ENCODE peak calls at places on chromosomes 12 and 14, in four cellular contexts. C is PC-3, G is PC-9, B is fibroblast of lung. V is an unnamed sample.

GRCh38 chr14:103296007-103296406 is 38.0 kb upstream of the EIF5 start:
- DNase-seq in C (peak), G (peak), B (peak), V (no peak)

GRCh38 chr12:45989277-45989856 is 1.0 kb downstream of the SCAF11 start:
- DNase-seq in G (no peak), C (peak), B (peak), V (no peak)

GRCh38 chr12:75977952-75978671 is 53.5 kb downstream of the PHLDA1 start:
- DNase-seq in C (peak), G (peak), B (peak), V (peak)

GRCh38 chr12:52767427-52767826 is 9.7 kb downstream of the KRT76 start:
- DNase-seq in C (no peak), B (no peak), G (no peak), V (no peak)

GRCh38 chr14:63991833-63992232 is 139.0 kb downstream of the SYNE2 start:
- DNase-seq in B (no peak), C (no peak), G (no peak), V (no peak)

GRCh38 chr14:26180221-26180620 is 417.6 kb downstream of the NOVA1 start:
- DNase-seq in G (no peak), B (no peak), C (no peak), V (no peak)

GRCh38 chr12:24840046-24840800 is 108.7 kb downstream of the BCAT1 start:
- DNase-seq in G (no peak), C (no peak), B (peak), V (no peak)

GRCh38 chr12:70255311-70255710 is 12.1 kb downstream of the CNOT2 start:
- DNase-seq in G (no peak), B (peak), C (no peak), V (no peak)

GRCh38 chr14:101774006-101774755 is 12.7 kb downstream of the PPP2R5C start:
- DNase-seq in G (no peak), B (no peak), C (no peak), V (no peak)

GRCh38 chr14:77554816-77555599 is 56.4 kb upstream of the ISM2 start:
- DNase-seq in C (no peak), B (no peak), G (no peak), V (no peak)

GRCh38 chr12:107398101-107398500 is 287.5 kb upstream of the PWP1 start:
- DNase-seq in B (no peak), G (no peak), C (no peak), V (no peak)

GRCh38 chr12:28872654-28873268 is 276.3 kb upstream of the FAR2 start:
- DNase-seq in B (peak), C (peak), G (peak), V (peak)

GRCh38 chr12:78392918-78393317 is 471.7 kb upstream of the SYT1 start:
- DNase-seq in B (peak), G (no peak), C (peak), V (no peak)

GRCh38 chr12:65885716-65886115 is 61.4 kb downstream of the HMGA2 start:
- DNase-seq in C (no peak), B (peak), G (no peak), V (no peak)

GRCh38 chr12:101793401-101793800 is 37.4 kb downstream of the GNPTAB start:
- DNase-seq in B (no peak), G (no peak), C (peak), V (no peak)

GRCh38 chr14:33796356-33796755 is 154.5 kb downstream of the EGLN3 start:
- DNase-seq in B (peak), C (peak), G (no peak), V (no peak)

GRCh38 chr14:100972134-100972905 is 68.8 kb upstream of the RTL1 start:
- DNase-seq in G (no peak), B (no peak), C (peak), V (no peak)

GRCh38 chr14:23113346-23114119 is 5.5 kb downstream of the CEBPE start:
- DNase-seq in C (no peak), G (no peak), B (peak), V (no peak)

GRCh38 chr14:64834965-64835364 is 44.7 kb downstream of the SPTB start:
- DNase-seq in B (no peak), C (no peak), G (peak), V (no peak)

GRCh38 chr14:65461730-65462129 is 49.2 kb downstream of the FUT8 start:
- DNase-seq in B (peak), C (no peak), G (no peak), V (no peak)

GRCh38 chr14:81453166-81453766 is 53.1 kb upstream of the STON2 start:
- DNase-seq in G (no peak), C (peak), B (peak), V (no peak)

GRCh38 chr14:69615471-69616407 is 4.3 kb downstream of the SUSD6 start:
- DNase-seq in C (no peak), B (peak), G (no peak), V (no peak)

GRCh38 chr12:47188576-47189441 is 109.0 kb upstream of the AMIGO2 start:
- DNase-seq in B (peak), C (peak), G (peak), V (no peak)

GRCh38 chr12:94162108-94162507 is 13.7 kb downstream of the PLXNC1 start:
- DNase-seq in G (no peak), C (no peak), B (no peak), V (no peak)

GRCh38 chr14:104117341-104118005 is 20.9 kb upstream of the KIF26A start:
- DNase-seq in B (no peak), C (no peak), G (no peak), V (no peak)

GRCh38 chr12:6280053-6280469 is 30.4 kb upstream of the PLEKHG6 start:
- DNase-seq in C (peak), B (peak), G (peak), V (peak)

GRCh38 chr12:40946612-40947194 is 241.4 kb upstream of the PDZRN4 start:
- DNase-seq in C (peak), B (peak), G (no peak), V (no peak)

GRCh38 chr12:88509851-88510250 is 70.4 kb downstream of the KITLG start:
- DNase-seq in G (no peak), B (no peak), C (no peak), V (no peak)

GRCh38 chr14:67263499-67264149 is 22.4 kb downstream of the PALS1 start:
- DNase-seq in C (no peak), B (peak), G (no peak), V (no peak)

GRCh38 chr12:111387747-111388365 is 17.9 kb upstream of the SH2B3 start:
- DNase-seq in B (no peak), G (no peak), C (no peak), V (no peak)

GRCh38 chr12:108589028-108589839 is 8.7 kb downstream of the TMEM119 start:
- DNase-seq in G (no peak), C (no peak), B (peak), V (no peak)

GRCh38 chr14:52694761-52695480 is 437 bp downstream of the ERO1A start:
- DNase-seq in G (peak), B (peak), C (peak), V (no peak)

GRCh38 chr14:68468437-68469207 is 324.2 kb downstream of the ZFP36L1 start:
- DNase-seq in B (no peak), G (peak), C (peak), V (peak)

GRCh38 chr14:75084513-75084912 is 15.1 kb downstream of the ZC2HC1C start:
- DNase-seq in B (no peak), G (no peak), C (peak), V (no peak)

GRCh38 chr12:56634837-56635538 is 4.9 kb upstream of the BAZ2A start:
- DNase-seq in G (peak), C (peak), B (peak), V (no peak)
- H3K4me2 ChIP-seq in G (peak), C (peak), B (peak), V (peak)

GRCh38 chr12:129657179-129657578 is 246.6 kb downstream of the TMEM132D start:
- DNase-seq in B (no peak), C (no peak), G (no peak), V (no peak)

GRCh38 chr12:129659927-129660326 is 243.9 kb downstream of the TMEM132D start:
- DNase-seq in B (peak), C (no peak), G (no peak), V (no peak)

GRCh38 chr12:129665414-129665813 is 238.4 kb downstream of the TMEM132D start:
- DNase-seq in C (no peak), B (no peak), G (no peak), V (no peak)

GRCh38 chr12:129660961-129661360 is 242.9 kb downstream of the TMEM132D start:
- DNase-seq in G (no peak), C (no peak), B (no peak), V (no peak)

DNA sequence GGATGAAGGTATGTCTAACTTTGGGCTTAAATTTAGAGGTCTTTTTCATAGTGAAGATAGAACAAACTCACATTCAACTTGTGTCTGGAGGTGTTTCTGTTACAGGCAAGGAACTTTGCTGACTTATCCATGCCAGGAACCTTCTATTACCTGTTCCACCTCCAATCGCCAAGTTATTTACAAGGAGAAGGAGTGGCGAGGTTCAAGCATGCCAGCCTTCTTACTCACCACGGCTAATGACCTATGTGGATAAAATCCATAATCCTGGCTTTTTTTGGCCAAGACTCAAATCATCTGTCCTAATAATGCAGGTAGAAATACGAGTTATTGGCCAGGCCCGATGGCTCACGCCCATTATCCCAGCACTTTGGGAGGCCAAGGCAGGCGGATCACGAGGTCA is 241.6 kb downstream of the TMEM132D start:
- DNase-seq in G (no peak), B (no peak), C (peak), V (no peak)
- TF ChIP-seq CTCF in G (no peak), B (no peak), C (no peak), V (no peak)

GRCh38 chr12:104672096-104672445 is 215.3 kb downstream of the CHST11 start:
- DNase-seq in C (no peak), B (no peak), G (no peak), V (no peak)
- H3K4me2 ChIP-seq in C (peak), B (peak), G (peak), V (peak)

GRCh38 chr12:127024791-127025190 is 1242.2 kb upstream of the TMEM132C start:
- DNase-seq in G (no peak), B (no peak), C (no peak), V (no peak)

GRCh38 chr12:127025545-127025944 is 1241.4 kb upstream of the TMEM132C start:
- DNase-seq in G (no peak), B (no peak), C (peak), V (no peak)
- TF ChIP-seq CTCF in G (peak), B (no peak), C (peak), V (no peak)

GRCh38 chr14:38880643-38881567 is 222.1 kb downstream of the SEC23A start:
- DNase-seq in G (no peak), B (peak), C (no peak), V (no peak)
- H3K4me2 ChIP-seq in G (no peak), B (no peak), C (no peak), V (no peak)

GRCh38 chr12:60195483-60195882 is 599.7 kb downstream of the SLC16A7 start:
- DNase-seq in G (no peak), B (no peak), C (no peak), V (no peak)
- TF ChIP-seq CTCF in G (no peak), B (no peak), C (no peak), V (no peak)

DNA sequence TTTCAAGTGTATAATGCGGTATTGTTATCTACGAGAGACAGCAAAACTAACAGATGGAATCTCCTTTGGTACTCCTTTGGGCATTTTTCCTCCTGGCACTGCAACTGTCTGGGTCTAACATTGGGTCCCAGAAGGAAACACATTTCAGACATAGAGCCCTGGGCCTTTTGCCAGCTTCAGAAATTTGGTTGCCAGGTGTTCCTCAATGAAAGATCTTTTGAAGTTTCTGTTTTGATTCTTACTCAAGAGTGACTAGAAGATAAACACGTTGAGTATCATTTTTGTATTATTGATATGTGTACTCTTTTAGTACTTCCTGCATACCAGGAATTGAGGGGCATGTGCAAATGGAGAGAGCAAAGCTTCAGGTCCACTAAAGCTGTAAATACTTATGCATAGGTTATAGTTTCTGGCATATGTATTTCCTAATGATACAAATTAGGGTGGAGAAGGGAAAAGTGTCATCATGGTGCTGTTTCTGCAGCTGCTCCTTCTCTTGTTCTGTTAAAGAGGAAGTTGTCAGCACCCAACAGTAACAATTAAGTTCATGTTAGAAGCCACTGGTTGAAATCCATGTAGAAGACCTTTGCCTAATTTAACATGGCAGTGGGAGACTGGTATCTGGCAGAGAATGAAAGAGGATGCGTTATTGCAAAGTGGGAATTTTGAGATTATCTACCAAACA is 53.5 kb downstream of the SLC38A6 start:
- DNase-seq in G (no peak), B (no peak), C (peak), V (no peak)
- H3K4me2 ChIP-seq in G (no peak), B (no peak), C (no peak), V (no peak)

GRCh38 chr12:57993030-57993429 is 51.7 kb downstream of the ATP23 start:
- DNase-seq in C (no peak), B (no peak), G (no peak), V (no peak)
- TF ChIP-seq CTCF in C (no peak), B (peak), G (peak), V (no peak)

V was measured in keratinocyte.